ENCODE peak calls at places on chromosomes 6 and 20, in eight cellular contexts. W, O, U, Q, S, H, K and Z are unnamed samples. For H3K9me3, the result is how much of the 10 kb centered on the place peaks cover.

GRCh38 chr6:56356431-56356830 is 109.1 kb upstream of the COL21A1 start:
- DNase-seq in W (no peak), O (no peak), U (peak), Q (peak), S (no peak), H (no peak), K (no peak), Z (no peak)

GRCh38 chr20:36441416-36441815 is 99.9 kb upstream of the MYL9 start:
- DNase-seq in W (no peak), O (no peak), U (no peak), Q (no peak), S (no peak), H (no peak), K (no peak), Z (no peak)

GRCh38 chr6:106397441-106397840 is 36.9 kb downstream of the CRYBG1 start:
- DNase-seq in W (no peak), O (no peak), U (no peak), Q (no peak), S (no peak), H (no peak), K (no peak), Z (no peak)

GRCh38 chr6:13767121-13767794 is 47.1 kb downstream of the MCUR1 start:
- DNase-seq in W (peak), O (peak), U (peak), Q (peak), S (peak), H (peak), K (peak), Z (peak)

GRCh38 chr6:151553416-151554158 is 59.8 kb downstream of the CCDC170 start:
- DNase-seq in W (no peak), O (no peak), U (no peak), Q (no peak), S (no peak), H (no peak), K (no peak), Z (no peak)

GRCh38 chr6:47483853-47484546 is 6.4 kb downstream of the CD2AP start:
- DNase-seq in W (no peak), O (no peak), U (peak), Q (peak), S (no peak), H (no peak), K (no peak), Z (no peak)

GRCh38 chr6:73832313-73832712 is 136.3 kb downstream of the CD109 start:
- DNase-seq in W (no peak), O (no peak), U (no peak), Q (no peak), S (no peak), H (no peak), K (no peak), Z (no peak)

GRCh38 chr6:68729377-68729903 is 94.4 kb downstream of the ADGRB3 start:
- DNase-seq in W (no peak), O (no peak), U (no peak), Q (no peak), S (no peak), H (no peak), K (no peak), Z (no peak)

GRCh38 chr6:120378582-120379220 is 955.6 kb downstream of the TBC1D32 start:
- DNase-seq in W (no peak), O (no peak), U (no peak), Q (peak), S (no peak), H (no peak), K (peak), Z (no peak)

GRCh38 chr6:36769676-36770499 is 69.4 kb downstream of the CPNE5 start:
- DNase-seq in W (no peak), O (peak), U (peak), Q (peak), S (peak), H (no peak), K (no peak), Z (no peak)

GRCh38 chr6:27078734-27079357 is 168.7 kb upstream of the PRSS16 start:
- DNase-seq in W (no peak), O (peak), U (peak), Q (peak), S (peak), H (no peak), K (peak), Z (no peak)

GRCh38 chr6:11231564-11232176 is 798 bp downstream of the NEDD9 start:
- DNase-seq in W (no peak), O (no peak), U (no peak), Q (no peak), S (no peak), H (no peak), K (no peak), Z (no peak)

GRCh38 chr6:19137419-19138035 is 699.6 kb upstream of the ID4 start:
- DNase-seq in W (no peak), O (no peak), U (no peak), Q (no peak), S (no peak), H (no peak), K (no peak), Z (no peak)

GRCh38 chr20:39909447-39909846 is 779.6 kb downstream of the MAFB start:
- DNase-seq in W (peak), O (peak), U (no peak), Q (no peak), S (no peak), H (no peak), K (no peak), Z (peak)
- H3K9me3 ChIP-seq in W (under half), O (under half), U (under half), Q (under half), S (under half), H (under half), K (under half), Z (under half)

DNA sequence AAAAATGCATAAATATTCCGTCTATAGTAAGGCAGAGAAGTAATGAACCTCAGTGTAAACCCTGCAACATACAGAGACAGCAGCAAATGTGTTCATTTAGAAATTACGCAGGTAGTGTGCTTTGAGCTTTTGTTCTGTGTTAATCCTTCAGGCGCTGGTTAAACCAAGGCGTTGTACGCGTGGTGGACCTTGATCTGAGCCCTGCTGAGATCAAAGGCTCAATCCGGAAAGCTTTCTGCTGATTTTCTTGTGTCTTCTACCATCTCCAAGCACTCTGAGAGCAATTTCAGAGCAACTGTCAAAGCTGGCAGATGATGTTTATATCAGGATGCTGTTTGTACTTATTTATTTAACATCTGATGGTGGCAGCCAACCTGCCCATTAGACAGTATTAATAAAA is 382.8 kb downstream of the CDH26 start:
- DNase-seq in W (no peak), O (no peak), U (no peak), Q (no peak), S (no peak), H (no peak), K (no peak), Z (no peak)
- H3K9me3 ChIP-seq in W (under half), O (under half), U (under half), Q (under half), S (under half), H (under half), K (under half), Z (under half)

GRCh38 chr6:88492824-88493223 is 326.7 kb upstream of the CNR1 start:
- DNase-seq in W (no peak), O (no peak), U (peak), Q (peak), S (no peak), H (no peak), K (peak), Z (no peak)

GRCh38 chr6:88494401-88495140 is 328.4 kb upstream of the CNR1 start:
- DNase-seq in W (no peak), O (no peak), U (no peak), Q (no peak), S (no peak), H (no peak), K (no peak), Z (no peak)

GRCh38 chr6:88491266-88491665 is 325.1 kb upstream of the CNR1 start:
- DNase-seq in W (no peak), O (no peak), U (no peak), Q (no peak), S (no peak), H (no peak), K (no peak), Z (no peak)

GRCh38 chr6:88492241-88492640 is 326.1 kb upstream of the CNR1 start:
- DNase-seq in W (no peak), O (no peak), U (no peak), Q (no peak), S (no peak), H (no peak), K (no peak), Z (no peak)

GRCh38 chr6:88493717-88494116 is 327.6 kb upstream of the CNR1 start:
- DNase-seq in W (no peak), O (no peak), U (no peak), Q (no peak), S (no peak), H (no peak), K (no peak), Z (no peak)
- H3K9me3 ChIP-seq in W (under half), O (under half), U (under half), Q (under half), S (under half), H (under half), K (under half), Z (under half)

DNA sequence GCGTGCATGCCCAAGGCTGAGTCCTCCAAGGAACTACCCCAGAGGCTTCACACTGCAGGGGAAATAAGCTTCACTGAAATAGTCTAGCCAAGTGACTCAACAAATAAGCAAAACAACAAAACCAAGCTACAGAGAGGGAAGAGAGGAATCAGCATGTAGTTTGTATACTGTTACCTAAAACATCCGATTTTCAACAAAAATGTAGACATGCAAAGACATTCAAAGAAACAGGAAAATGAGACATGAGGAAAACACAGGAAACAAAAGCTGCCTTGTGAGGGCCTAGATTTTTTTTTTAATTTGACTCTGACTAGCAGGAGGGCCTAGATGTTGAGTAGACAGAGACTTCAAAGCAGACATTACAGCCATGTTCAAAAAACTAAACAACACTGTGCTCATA is 16.6 kb upstream of the KIF25 start:
- DNase-seq in W (no peak), O (no peak), U (no peak), Q (peak), S (no peak), H (no peak), K (no peak), Z (no peak)
- H3K9me3 ChIP-seq in W (under half), O (under half), U (under half), Q (under half), S (under half), H (under half), K (under half), Z (under half)

GRCh38 chr20:39762716-39763115 is 800.6 kb downstream of the DHX35 start:
- DNase-seq in W (no peak), O (no peak), U (no peak), Q (no peak), S (no peak), H (no peak), K (no peak), Z (no peak)
- H3K9me3 ChIP-seq in W (under half), O (under half), U (under half), Q (under half), S (under half), H (under half), K (under half), Z (under half)

DNA sequence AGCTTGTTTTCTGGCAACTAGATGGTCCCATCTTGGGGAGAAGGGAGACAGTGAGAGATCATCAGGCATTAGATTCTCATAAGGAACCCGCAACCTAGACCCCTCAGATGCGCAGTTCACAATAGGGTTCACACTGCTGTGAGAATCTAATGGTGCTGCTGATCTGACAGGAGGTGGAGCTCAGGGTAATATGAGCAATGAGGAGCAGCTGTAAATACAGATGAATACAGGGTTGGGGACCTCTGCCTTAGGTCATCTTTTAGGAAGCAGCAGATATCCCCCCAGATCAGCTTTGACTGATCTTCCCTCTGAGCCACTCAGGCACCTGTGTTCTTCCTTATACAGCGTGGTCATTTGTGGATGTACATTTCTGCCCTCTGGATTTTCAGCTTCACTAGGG is 63.4 kb downstream of the SMOC2 start:
- DNase-seq in W (no peak), O (no peak), U (no peak), Q (no peak), S (no peak), H (no peak), K (no peak), Z (no peak)
- H3K9me3 ChIP-seq in W (under half), O (under half), U (under half), Q (under half), S (under half), H (under half), K (under half), Z (under half)

GRCh38 chr6:167565884-167566491 is 241.1 kb downstream of the TTLL2 start:
- DNase-seq in W (peak), O (peak), U (no peak), Q (no peak), S (peak), H (no peak), K (no peak), Z (no peak)
- H3K9me3 ChIP-seq in W (under half), O (under half), U (half or more), Q (under half), S (under half), H (under half), K (under half), Z (under half)

GRCh38 chr6:118864330-118865166 is 29.4 kb upstream of the ASF1A start:
- DNase-seq in W (no peak), O (no peak), U (no peak), Q (no peak), S (no peak), H (no peak), K (no peak), Z (no peak)
- H3K9me3 ChIP-seq in W (under half), O (under half), U (under half), Q (under half), S (under half), H (under half), K (under half), Z (under half)

GRCh38 chr6:61586934-61587537 is 699.0 kb downstream of the KHDRBS2 start:
- DNase-seq in W (no peak), O (no peak), U (no peak), Q (no peak), S (peak), H (no peak), K (no peak), Z (peak)

DNA sequence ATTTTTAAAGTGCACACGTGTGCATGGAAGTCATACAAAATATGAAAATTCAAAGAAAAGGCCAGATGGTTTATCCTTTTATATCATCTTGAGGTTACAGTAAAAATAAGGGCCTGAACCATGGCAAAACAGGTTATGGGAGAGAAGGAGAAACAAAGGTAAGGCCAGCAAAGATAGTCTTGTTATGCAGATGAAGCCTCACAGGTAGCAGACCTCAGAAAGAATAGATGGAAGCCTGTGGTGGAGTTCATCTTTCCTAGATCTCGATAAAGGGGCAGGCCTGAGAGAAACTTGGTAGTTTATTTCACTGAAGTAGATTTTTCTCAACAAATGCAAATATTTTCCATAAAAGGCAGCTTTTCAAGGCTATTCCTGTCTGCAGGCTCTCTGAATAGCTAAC is 693.8 kb downstream of the KHDRBS2 start:
- DNase-seq in W (no peak), O (no peak), U (no peak), Q (no peak), S (no peak), H (no peak), K (no peak), Z (no peak)
- H3K9me3 ChIP-seq in W (under half), O (under half), U (under half), Q (under half), S (under half), H (under half), K (under half), Z (under half)